ENCODE peak calls at places on chromosomes 4 and X, in ten cellular contexts. S is BJ, N is GM20000, V is osteocyte, J is IMR-90, K is WERI-Rb-1, R is suprapubic skin, G is heart left ventricle, Z is AG04449, B is coronary artery. T is an unnamed sample.

GRCh38 chr4:185304944-185305690 is 90.6 kb downstream of the LRP2BP start:
- DNase-seq in S (no peak), N (peak; percentile 34), V (no peak), J (peak; percentile 25), K (peak; percentile 46), R (no peak), G (no peak), Z (no peak), B (no peak), T (no peak)

GRCh38 chr4:185513489-185514181 is 21.7 kb downstream of the PDLIM3 start:
- DNase-seq in S (no peak), N (no peak), V (no peak), J (peak; percentile 54), K (no peak), R (no peak), G (no peak), Z (no peak), B (no peak), T (no peak)

GRCh38 chrX:148577711-148578110 is 77.3 kb downstream of the AFF2 start:
- DNase-seq in S (no peak), N (no peak), V (no peak), J (no peak), K (peak; percentile 27), R (no peak), G (no peak), Z (no peak), B (no peak), T (no peak)

GRCh38 chrX:152895724-152896420 is 2.0 kb upstream of the ZNF185 start:
- DNase-seq in S (no peak), N (no peak), V (no peak), J (no peak), K (no peak), R (no peak), G (no peak), Z (no peak), B (no peak), T (no peak)

GRCh38 chrX:113136841-113137240 is 296.2 kb upstream of the AMOT start:
- DNase-seq in S (no peak), N (no peak), V (no peak), J (no peak), K (no peak), R (no peak), G (no peak), Z (no peak), B (no peak), T (no peak)

GRCh38 chrX:68440940-68441339 is 7.6 kb upstream of the OPHN1 start:
- DNase-seq in S (no peak), N (no peak), V (no peak), J (peak; percentile 68), K (no peak), R (no peak), G (no peak), Z (no peak), B (no peak), T (no peak)

GRCh38 chr4:152099061-152099425 is 338.2 kb upstream of the GATB start:
- DNase-seq in S (no peak), N (no peak), V (peak; percentile 66), J (no peak), K (no peak), R (no peak), G (no peak), Z (no peak), B (no peak), T (no peak)

GRCh38 chr4:16608611-16609125 is 289.8 kb downstream of the LDB2 start:
- DNase-seq in S (no peak), N (no peak), V (no peak), J (no peak), K (no peak), R (no peak), G (no peak), Z (no peak), B (no peak), T (no peak)

GRCh38 chrX:76987381-76987780 is 459.8 kb upstream of the FGF16 start:
- DNase-seq in S (no peak), N (no peak), V (no peak), J (no peak), K (peak; percentile 18), R (no peak), G (no peak), Z (no peak), B (no peak), T (no peak)

GRCh38 chrX:130162094-130162493 is 3.5 kb downstream of the AIFM1 start:
- DNase-seq in S (no peak), N (no peak), V (no peak), J (no peak), K (no peak), R (no peak), G (no peak), Z (no peak), B (no peak), T (no peak)

GRCh38 chrX:83845397-83845796 is 15.5 kb upstream of the CYLC1 start:
- DNase-seq in S (no peak), N (peak; percentile 10), V (no peak), J (peak; percentile 22), K (peak; percentile 14), R (no peak), G (no peak), Z (no peak), B (no peak), T (no peak)

GRCh38 chrX:46574941-46575381 is 1.4 kb downstream of the CHST7 start:
- DNase-seq in S (no peak), N (peak; percentile 45), V (no peak), J (no peak), K (peak; percentile 18), R (no peak), G (peak; percentile 63), Z (no peak), B (no peak), T (no peak)

GRCh38 chr4:185305979-185306442 is 89.7 kb downstream of the LRP2BP start:
- DNase-seq in S (peak; percentile 97), N (no peak), V (no peak), J (peak; percentile 97), K (no peak), R (no peak), G (no peak), Z (peak; percentile 93), B (no peak), T (no peak)

DNA sequence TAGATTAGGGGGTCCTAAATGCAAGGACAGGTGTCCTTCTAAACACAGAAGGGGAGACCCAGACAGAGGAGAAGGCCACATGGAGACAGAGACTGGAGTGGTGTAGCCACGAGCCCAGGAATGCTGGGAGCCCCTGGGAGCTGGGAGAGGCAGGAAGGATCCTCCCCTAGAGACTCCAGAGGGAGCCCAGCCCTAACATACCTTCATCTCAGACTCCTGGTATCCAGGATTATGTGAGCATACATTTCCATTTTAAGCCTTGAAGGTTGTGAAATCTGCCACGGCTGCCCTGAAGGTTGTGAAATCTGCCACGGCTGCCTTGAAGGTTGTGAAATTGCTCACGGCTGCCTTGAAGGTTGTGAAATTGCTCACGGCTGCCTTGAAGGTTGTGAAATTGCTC is 148.4 kb downstream of the ASMT start:
- DNase-seq in S (no peak), N (no peak), V (no peak), J (no peak), K (no peak), R (no peak), G (no peak), Z (no peak), B (no peak), T (no peak)
- TF ChIP-seq CTCF in S (no peak), N (no peak), V (no peak), J (no peak), K (no peak), R (no peak), G (no peak), Z (no peak), B (no peak), T (no peak)

GRCh38 chr4:2060578-2061207 is 1.6 kb downstream of the NAT8L start:
- DNase-seq in S (no peak), N (no peak), V (no peak), J (no peak), K (no peak), R (no peak), G (peak; percentile 54), Z (no peak), B (no peak), T (no peak)

GRCh38 chr4:2059726-2060577 is 825 bp downstream of the NAT8L start:
- DNase-seq in S (no peak), N (no peak), V (no peak), J (no peak), K (no peak), R (no peak), G (peak; percentile 54), Z (no peak), B (no peak), T (no peak)

GRCh38 chr4:2058264-2059033 is 678 bp upstream of the NAT8L start:
- DNase-seq in S (no peak), N (no peak), V (no peak), J (no peak), K (peak; percentile 67), R (no peak), G (peak; percentile 36), Z (no peak), B (no peak), T (no peak)

GRCh38 chr4:2057382-2058065 is 1.6 kb upstream of the NAT8L start:
- DNase-seq in S (no peak), N (no peak), V (no peak), J (no peak), K (no peak), R (no peak), G (peak; percentile 12), Z (no peak), B (no peak), T (no peak)

DNA sequence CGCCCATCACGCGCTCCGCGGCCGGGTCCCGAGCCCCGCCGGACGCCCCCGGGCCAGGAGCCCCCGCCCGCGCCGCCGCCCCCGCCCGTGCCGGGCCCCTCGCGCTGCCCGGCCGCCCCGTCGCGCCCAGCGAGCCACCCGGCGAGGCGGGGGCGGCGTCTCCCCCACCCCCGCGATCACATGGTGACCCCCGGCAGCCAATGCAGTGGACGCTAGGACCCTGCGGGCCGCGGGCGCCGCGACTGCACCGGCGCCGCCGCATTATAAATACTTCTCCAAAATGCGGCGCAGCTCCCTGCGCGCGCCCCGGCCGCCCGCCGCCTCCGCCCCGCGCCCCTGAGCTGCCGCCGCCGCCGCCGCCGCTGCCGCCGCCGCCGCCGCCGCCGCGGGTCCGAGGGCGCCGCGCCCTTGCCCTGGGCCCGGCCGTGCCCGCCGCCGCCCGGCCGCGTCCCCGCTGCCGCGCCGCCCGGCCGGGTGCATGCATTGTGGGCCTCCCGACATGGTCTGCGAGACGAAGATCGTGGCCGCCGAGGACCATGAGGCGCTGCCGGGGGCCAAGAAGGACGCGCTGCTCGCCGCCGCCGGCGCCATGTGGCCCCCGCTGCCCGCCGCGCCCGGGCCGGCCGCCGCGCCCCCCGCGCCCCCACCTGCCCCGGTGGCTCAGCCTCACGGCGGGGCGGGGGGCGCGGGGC is at the start of gene NAT8L:
- DNase-seq in S (no peak), N (peak; percentile 81), V (no peak), J (no peak), K (peak; percentile 82), R (no peak), G (peak; percentile 54), Z (no peak), B (no peak), T (no peak)
- TF ChIP-seq CTCF in S (no peak), N (no peak), V (no peak), J (no peak), K (no peak), R (no peak), G (no peak), Z (no peak), B (no peak), T (no peak)

GRCh38 chrX:27555514-27555913 is 34.6 kb upstream of the DCAF8L2 start:
- DNase-seq in S (no peak), N (peak; percentile 1), V (no peak), J (peak; percentile 40), K (no peak), R (no peak), G (no peak), Z (no peak), B (no peak), T (no peak)
- TF ChIP-seq CTCF in S (no peak), N (no peak), V (peak; percentile 48), J (peak; percentile 45), K (peak; percentile 50), R (no peak), G (peak; percentile 46), Z (no peak), B (no peak), T (peak; percentile 73)

GRCh38 chr4:144645621-144646522 is at the start of gene HHIP:
- DNase-seq in S (no peak), N (peak; percentile 50), V (peak; percentile 85), J (peak; percentile 65), K (peak; percentile 69), R (no peak), G (peak; percentile 51), Z (no peak), B (no peak), T (peak; percentile 77)
- TF ChIP-seq CTCF in S (no peak), N (no peak), V (no peak), J (no peak), K (no peak), R (no peak), G (no peak), Z (no peak), B (no peak), T (no peak)